ENCODE peak calls at places on chromosomes 7 and 10, in eight cellular contexts. J is fibroblast of pulmonary artery, Y is GM20000, F is stomach, P is left ventricle myocardium inferior, N is foreskin keratinocyte, L is brain microvascular endothelial cell, W is endothelial cell. G is an unnamed sample.

GRCh38 chr7:72258074-72258473 is 154.1 kb downstream of the CALN1 start:
- DNase-seq in J (no peak), Y (no peak), F (no peak), P (no peak), N (no peak), L (no peak), W (no peak), G (no peak)

GRCh38 chr7:50497068-50497642 is 47.0 kb upstream of the FIGNL1 start:
- DNase-seq in J (peak), Y (no peak), F (no peak), P (no peak), N (no peak), L (peak), W (peak), G (no peak)

GRCh38 chr7:139718859-139719258 is 58.9 kb downstream of the HIPK2 start:
- DNase-seq in J (no peak), Y (no peak), F (no peak), P (no peak), N (no peak), L (no peak), W (no peak), G (no peak)

GRCh38 chr7:98933321-98933720 is 55.0 kb downstream of the TRRAP start:
- DNase-seq in J (no peak), Y (no peak), F (no peak), P (no peak), N (no peak), L (no peak), W (no peak), G (no peak)

GRCh38 chr7:33334349-33334748 is 205.0 kb downstream of the BBS9 start:
- DNase-seq in J (peak), Y (peak), F (no peak), P (no peak), N (peak), L (peak), W (peak), G (no peak)

GRCh38 chr10:130392031-130392430 is 255.8 kb downstream of the GLRX3 start:
- DNase-seq in J (no peak), Y (no peak), F (no peak), P (no peak), N (no peak), L (no peak), W (no peak), G (no peak)

GRCh38 chr7:55044318-55044717 is 25.5 kb downstream of the EGFR start:
- DNase-seq in J (no peak), Y (no peak), F (no peak), P (no peak), N (no peak), L (no peak), W (no peak), G (no peak)

GRCh38 chr10:77715081-77715480 is 77.5 kb upstream of the KCNMA1 start:
- DNase-seq in J (no peak), Y (no peak), F (no peak), P (no peak), N (no peak), L (no peak), W (peak), G (no peak)

GRCh38 chr10:66752714-66753113 is 173.1 kb upstream of the LRRTM3 start:
- DNase-seq in J (no peak), Y (no peak), F (no peak), P (no peak), N (peak), L (peak), W (no peak), G (no peak)

GRCh38 chr10:87519582-87519981 is 14.9 kb downstream of the MINPP1 start:
- DNase-seq in J (no peak), Y (peak), F (no peak), P (no peak), N (no peak), L (no peak), W (no peak), G (no peak)

GRCh38 chr7:82050792-82051191 is 280.9 kb upstream of the HGF start:
- DNase-seq in J (peak), Y (no peak), F (no peak), P (no peak), N (peak), L (peak), W (no peak), G (no peak)

GRCh38 chr7:128879461-128879938 is 16.8 kb downstream of the ATP6V1F start:
- DNase-seq in J (no peak), Y (no peak), F (no peak), P (peak), N (no peak), L (no peak), W (no peak), G (no peak)

GRCh38 chr7:24417526-24418120 is 133.6 kb downstream of the NPY start:
- DNase-seq in J (no peak), Y (no peak), F (no peak), P (no peak), N (no peak), L (no peak), W (no peak), G (no peak)

GRCh38 chr7:31883761-31884164 is 186.4 kb downstream of the PDE1C start:
- DNase-seq in J (peak), Y (peak), F (no peak), P (no peak), N (peak), L (peak), W (no peak), G (no peak)

GRCh38 chr7:136698231-136698630 is 170.2 kb upstream of the CHRM2 start:
- DNase-seq in J (no peak), Y (no peak), F (no peak), P (no peak), N (no peak), L (no peak), W (no peak), G (no peak)

GRCh38 chr10:36336315-36336714 is 694.2 kb upstream of the FZD8 start:
- DNase-seq in J (peak), Y (no peak), F (no peak), P (no peak), N (no peak), L (no peak), W (no peak), G (no peak)

GRCh38 chr7:19744075-19744474 is 29.3 kb downstream of the TMEM196 start:
- DNase-seq in J (no peak), Y (no peak), F (no peak), P (no peak), N (no peak), L (no peak), W (no peak), G (no peak)

GRCh38 chr10:83542774-83543291 is 596.5 kb upstream of the GHITM start:
- DNase-seq in J (peak), Y (no peak), F (no peak), P (no peak), N (peak), L (no peak), W (no peak), G (no peak)

GRCh38 chr10:35946556-35946955 is 304.5 kb upstream of the FZD8 start:
- DNase-seq in J (no peak), Y (no peak), F (no peak), P (no peak), N (no peak), L (no peak), W (no peak), G (no peak)

GRCh38 chr7:44059219-44060090 is 5.9 kb downstream of the PGAM2 start:
- DNase-seq in J (no peak), Y (peak), F (no peak), P (peak), N (no peak), L (no peak), W (no peak), G (no peak)

GRCh38 chr10:1166828-1167275 is 110.7 kb downstream of the WDR37 start:
- DNase-seq in J (no peak), Y (no peak), F (no peak), P (no peak), N (no peak), L (no peak), W (no peak), G (no peak)

GRCh38 chr7:96327429-96327828 is 5.5 kb upstream of the SLC25A13 start:
- DNase-seq in J (no peak), Y (no peak), F (peak), P (no peak), N (peak), L (no peak), W (no peak), G (no peak)

GRCh38 chr10:49631975-49632374 is 18.1 kb downstream of the CHAT start:
- DNase-seq in J (no peak), Y (no peak), F (no peak), P (no peak), N (no peak), L (no peak), W (no peak), G (no peak)

GRCh38 chr7:106119719-106120118 is 7.6 kb upstream of the SYPL1 start:
- DNase-seq in J (no peak), Y (no peak), F (no peak), P (no peak), N (no peak), L (no peak), W (no peak), G (no peak)

GRCh38 chr10:122494173-122494820 is 32.9 kb downstream of the HTRA1 start:
- DNase-seq in J (no peak), Y (no peak), F (no peak), P (no peak), N (peak), L (no peak), W (no peak), G (no peak)

GRCh38 chr7:114941692-114942091 is 19.8 kb downstream of the MDFIC start:
- DNase-seq in J (no peak), Y (no peak), F (no peak), P (no peak), N (no peak), L (no peak), W (no peak), G (no peak)

GRCh38 chr7:134452419-134452827 is 6.5 kb downstream of the AKR1B1 start:
- DNase-seq in J (no peak), Y (no peak), F (no peak), P (peak), N (no peak), L (no peak), W (no peak), G (no peak)

GRCh38 chr10:71773221-71773971 is at the start of gene VSIR:
- DNase-seq in J (peak), Y (peak), F (peak), P (peak), N (peak), L (peak), W (peak), G (peak)

GRCh38 chr7:16646427-16647081 is 573 bp downstream of the BZW2 start:
- DNase-seq in J (no peak), Y (peak), F (no peak), P (no peak), N (no peak), L (no peak), W (no peak), G (no peak)

GRCh38 chr7:108268200-108268820 is 138.1 kb upstream of the LAMB4 start:
- DNase-seq in J (no peak), Y (no peak), F (no peak), P (no peak), N (no peak), L (no peak), W (no peak), G (no peak)

GRCh38 chr10:69278446-69278963 is at the start of gene HK1:
- DNase-seq in J (peak), Y (no peak), F (no peak), P (no peak), N (no peak), L (peak), W (no peak), G (no peak)

DNA sequence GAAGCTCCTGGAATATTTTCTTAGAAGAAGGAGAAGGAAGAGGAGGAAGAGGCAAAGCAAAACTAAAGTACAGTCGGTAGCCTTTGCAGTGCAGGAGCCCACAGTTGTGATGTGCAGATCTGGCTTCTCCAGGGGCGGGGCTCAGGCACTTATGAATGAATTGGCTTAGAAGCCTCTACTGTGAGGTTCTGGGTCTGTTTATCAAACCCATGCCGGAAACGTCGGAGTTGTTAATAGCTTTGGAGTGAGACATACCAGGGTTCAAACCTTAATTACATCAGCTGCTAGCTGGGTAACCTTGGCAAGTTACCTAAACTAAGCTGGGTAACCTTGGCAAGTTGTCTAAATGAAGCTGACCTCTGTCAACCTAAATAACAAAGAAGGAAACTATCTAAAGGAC is 89.3 kb upstream of the PITRM1 start:
- DNase-seq in J (no peak), Y (no peak), F (no peak), P (no peak), N (no peak), L (no peak), W (no peak), G (no peak)
- TF ChIP-seq CTCF in J (no peak), Y (no peak), F (no peak), P (no peak), N (no peak), L (no peak), W (no peak), G (no peak)

GRCh38 chr7:66654275-66655112 is 25.8 kb downstream of the KCTD7 start:
- DNase-seq in J (peak), Y (peak), F (peak), P (peak), N (peak), L (peak), W (peak), G (peak)
- TF ChIP-seq CTCF in J (no peak), Y (no peak), F (no peak), P (no peak), N (no peak), L (no peak), W (no peak), G (no peak)

GRCh38 chr7:120941064-120941463 is 9.5 kb upstream of the ING3 start:
- DNase-seq in J (peak), Y (no peak), F (no peak), P (no peak), N (no peak), L (no peak), W (no peak), G (no peak)
- TF ChIP-seq CTCF in J (peak), Y (no peak), F (peak), P (peak), N (peak), L (no peak), W (no peak), G (peak)

DNA sequence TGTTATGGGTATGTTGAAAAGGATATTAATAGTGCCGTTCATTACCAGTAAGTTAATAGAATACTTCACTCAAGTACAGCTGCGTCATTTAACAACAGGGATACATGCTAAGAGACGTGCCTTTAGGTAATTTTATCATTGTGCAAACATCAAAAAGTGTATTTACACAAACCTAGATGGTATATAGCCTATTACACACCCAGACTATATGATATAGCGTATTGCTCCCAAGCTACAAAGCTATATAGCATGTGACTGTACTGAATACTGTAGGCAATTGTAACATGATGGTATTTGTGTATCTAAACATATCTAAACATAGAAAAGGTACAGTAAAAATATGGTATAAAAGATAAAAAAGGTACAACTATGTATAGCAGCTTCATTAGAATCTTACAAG is 11.1 kb upstream of the PRKG1 start:
- DNase-seq in J (no peak), Y (no peak), F (no peak), P (no peak), N (no peak), L (no peak), W (no peak), G (no peak)
- TF ChIP-seq CTCF in J (no peak), Y (no peak), F (no peak), P (no peak), N (no peak), L (no peak), W (no peak), G (no peak)

GRCh38 chr10:97570146-97570788 is 2.3 kb upstream of the ANKRD2 start:
- DNase-seq in J (no peak), Y (no peak), F (no peak), P (peak), N (no peak), L (no peak), W (no peak), G (no peak)
- TF ChIP-seq CTCF in J (no peak), Y (no peak), F (no peak), P (no peak), N (no peak), L (no peak), W (no peak), G (no peak)

GRCh38 chr7:786472-787255 is 45.6 kb upstream of the SUN1 start:
- DNase-seq in J (peak), Y (peak), F (peak), P (peak), N (no peak), L (peak), W (peak), G (peak)

GRCh38 chr7:784971-785370 is 47.3 kb upstream of the SUN1 start:
- DNase-seq in J (no peak), Y (no peak), F (no peak), P (no peak), N (no peak), L (no peak), W (no peak), G (no peak)

GRCh38 chr7:783556-784490 is 48.5 kb upstream of the SUN1 start:
- DNase-seq in J (no peak), Y (no peak), F (no peak), P (no peak), N (no peak), L (no peak), W (no peak), G (no peak)

GRCh38 chr7:785416-785815 is 46.9 kb upstream of the SUN1 start:
- DNase-seq in J (no peak), Y (no peak), F (no peak), P (no peak), N (no peak), L (no peak), W (no peak), G (no peak)

DNA sequence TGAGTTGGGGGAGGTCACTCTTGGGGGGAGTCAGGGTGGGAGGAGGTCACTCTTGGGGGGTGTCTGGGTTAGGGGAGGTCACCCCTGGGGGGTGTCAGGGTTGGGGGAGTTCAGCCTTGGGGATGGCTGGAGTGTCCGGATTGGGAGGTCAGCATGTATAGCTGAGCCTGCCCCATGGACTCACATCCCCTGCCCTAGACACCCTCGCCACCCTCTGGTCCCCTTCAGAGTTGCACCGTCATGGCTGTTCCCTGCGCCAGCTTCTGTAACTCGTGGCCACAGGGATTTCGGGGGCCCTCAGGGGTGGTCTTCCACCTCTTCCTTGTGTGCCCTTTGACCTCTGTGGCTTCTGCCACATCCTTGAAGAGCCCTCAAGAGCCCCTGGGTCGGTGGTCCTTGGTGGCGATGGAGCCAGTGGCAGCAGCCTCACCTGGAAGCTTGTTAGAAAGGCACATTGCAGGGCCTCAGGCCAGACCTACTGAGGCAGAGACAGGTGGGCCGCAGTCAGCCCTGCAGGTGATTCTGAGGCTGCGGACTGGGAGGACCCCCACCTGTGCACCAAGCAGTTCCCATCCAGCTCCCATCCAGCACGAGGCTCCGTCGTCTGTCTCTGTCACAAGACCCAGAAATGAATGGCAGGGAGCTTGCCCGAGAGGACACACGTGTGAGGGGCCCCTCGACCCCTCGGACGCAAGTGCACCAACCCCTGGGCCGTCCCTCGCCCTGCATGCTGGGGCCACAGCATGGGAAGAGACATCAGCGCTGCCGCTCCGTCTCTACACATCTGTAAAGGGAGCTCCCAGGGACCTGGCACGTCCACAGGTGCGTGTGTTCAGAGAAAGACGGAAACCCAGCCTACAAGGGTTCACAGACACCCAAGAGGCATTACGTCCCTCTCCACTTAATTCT is 44.7 kb upstream of the SUN1 start:
- DNase-seq in J (no peak), Y (peak), F (no peak), P (no peak), N (no peak), L (no peak), W (no peak), G (no peak)
- TF ChIP-seq CTCF in J (no peak), Y (no peak), F (no peak), P (no peak), N (no peak), L (peak), W (no peak), G (peak)

DNA sequence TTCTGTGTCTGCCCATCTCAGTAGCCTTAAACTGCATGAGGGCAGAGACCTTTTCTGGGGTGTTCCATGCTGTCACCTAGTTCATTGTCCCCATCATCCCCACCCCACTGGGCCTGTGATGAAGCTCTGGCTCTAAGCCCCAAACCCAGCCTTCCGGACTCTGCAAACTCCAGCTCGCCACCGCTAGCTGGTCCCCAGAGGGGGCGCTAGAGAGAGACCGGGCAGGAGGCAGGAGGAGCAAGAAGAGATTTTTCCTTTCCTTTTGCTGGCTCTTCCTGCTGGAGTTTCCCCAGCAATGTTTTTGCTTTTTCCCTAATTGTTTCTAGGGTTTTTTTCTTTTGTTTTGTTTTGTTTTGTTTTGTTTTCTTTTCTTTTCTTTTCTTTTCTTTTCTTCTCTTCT is 234.4 kb downstream of the TEX36 start:
- DNase-seq in J (no peak), Y (no peak), F (no peak), P (no peak), N (no peak), L (no peak), W (peak), G (peak)
- TF ChIP-seq CTCF in J (peak), Y (peak), F (no peak), P (peak), N (peak), L (peak), W (peak), G (peak)

DNA sequence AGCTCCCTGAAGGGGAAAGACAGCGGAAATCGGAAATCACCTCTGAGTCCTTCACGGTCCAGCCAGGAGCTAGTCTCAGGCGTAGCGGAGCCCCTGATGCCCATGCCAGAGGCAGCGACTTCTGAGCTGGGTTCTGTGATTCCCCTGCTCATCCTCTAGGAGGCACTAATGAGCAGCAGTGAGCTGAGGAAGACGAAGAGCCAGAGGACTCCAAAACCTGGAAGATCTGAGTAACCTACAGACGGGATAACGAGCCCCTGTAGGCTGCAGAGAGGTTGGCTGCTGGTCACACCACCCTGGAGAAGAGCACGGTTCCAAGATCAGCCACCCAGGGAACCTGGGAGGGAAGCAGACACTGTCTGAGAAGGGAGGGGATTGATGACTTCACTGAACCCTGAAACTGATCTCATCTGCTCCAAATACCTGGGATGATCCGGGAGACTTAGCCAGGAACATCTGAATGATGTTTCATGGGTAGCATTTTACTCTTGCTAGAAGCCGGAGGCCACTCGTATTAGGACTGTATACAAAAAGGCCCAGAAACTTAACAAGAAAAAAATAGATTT is 304.1 kb downstream of the PAXIP1 start:
- DNase-seq in J (no peak), Y (peak), F (no peak), P (no peak), N (no peak), L (no peak), W (peak), G (peak)
- TF ChIP-seq CTCF in J (no peak), Y (peak), F (no peak), P (no peak), N (no peak), L (peak), W (peak), G (peak)

GRCh38 chr7:76166404-76167255 is 35.1 kb upstream of the SRRM3 start:
- DNase-seq in J (peak), Y (peak), F (peak), P (peak), N (peak), L (peak), W (peak), G (peak)
- TF ChIP-seq CTCF in J (peak), Y (no peak), F (peak), P (peak), N (peak), L (peak), W (no peak), G (peak)